ENCODE peak calls at places on chromosomes 12 and 14, in seven cellular contexts. One of them, this sample, is unnamed.
A peak's percentile ranks its signal among the peaks of the same experiment; 100 is the strongest.

GRCh38 chr14:78758333-78758732 is 588.2 kb downstream of the NRXN3 start:
- DNase-seq in right lobe of liver: no peak
- DNase-seq in GM03348: peak; percentile 51
- DNase-seq in brain microvascular endothelial cell: peak; percentile 51
- DNase-seq in Panc1: peak; percentile 25
- DNase-seq in activated naive CD8-positive, alpha-beta T cell treated with anti-CD3 and anti-CD28 coated beads, Interleukin-2, amount 50 U/mL, for 24 hours: no peak
- DNase-seq in CD4-positive, CD25-positive, alpha-beta regulatory T cell: peak; percentile 5
- DNase-seq in this sample: peak; percentile 31

GRCh38 chr14:91750634-91751198 is 18.8 kb upstream of the CATSPERB start:
- DNase-seq in right lobe of liver: no peak
- DNase-seq in GM03348: no peak
- DNase-seq in brain microvascular endothelial cell: no peak
- DNase-seq in Panc1: no peak
- DNase-seq in activated naive CD8-positive, alpha-beta T cell treated with anti-CD3 and anti-CD28 coated beads, Interleukin-2, amount 50 U/mL, for 24 hours: no peak
- DNase-seq in CD4-positive, CD25-positive, alpha-beta regulatory T cell: no peak
- DNase-seq in this sample: no peak

GRCh38 chr12:113135178-113136127 is at the start of gene RASAL1:
- DNase-seq in right lobe of liver: peak; percentile 52
- DNase-seq in GM03348: no peak
- DNase-seq in brain microvascular endothelial cell: no peak
- DNase-seq in Panc1: no peak
- DNase-seq in activated naive CD8-positive, alpha-beta T cell treated with anti-CD3 and anti-CD28 coated beads, Interleukin-2, amount 50 U/mL, for 24 hours: peak; percentile 92
- DNase-seq in CD4-positive, CD25-positive, alpha-beta regulatory T cell: peak; percentile 75
- DNase-seq in this sample: no peak

GRCh38 chr12:53600490-53601295 is 25.5 kb downstream of the ATF7 start:
- DNase-seq in right lobe of liver: no peak
- DNase-seq in GM03348: no peak
- DNase-seq in brain microvascular endothelial cell: no peak
- DNase-seq in Panc1: no peak
- DNase-seq in activated naive CD8-positive, alpha-beta T cell treated with anti-CD3 and anti-CD28 coated beads, Interleukin-2, amount 50 U/mL, for 24 hours: no peak
- DNase-seq in CD4-positive, CD25-positive, alpha-beta regulatory T cell: no peak
- DNase-seq in this sample: no peak

GRCh38 chr14:51448831-51449665 is 202.7 kb upstream of the FRMD6 start:
- DNase-seq in right lobe of liver: peak; percentile 66
- DNase-seq in GM03348: peak; percentile 78
- DNase-seq in brain microvascular endothelial cell: peak; percentile 60
- DNase-seq in Panc1: no peak
- DNase-seq in activated naive CD8-positive, alpha-beta T cell treated with anti-CD3 and anti-CD28 coated beads, Interleukin-2, amount 50 U/mL, for 24 hours: no peak
- DNase-seq in CD4-positive, CD25-positive, alpha-beta regulatory T cell: no peak
- DNase-seq in this sample: peak; percentile 97

GRCh38 chr14:54671537-54671936 is 104.6 kb downstream of the SAMD4A start:
- DNase-seq in right lobe of liver: no peak
- DNase-seq in GM03348: no peak
- DNase-seq in brain microvascular endothelial cell: no peak
- DNase-seq in Panc1: no peak
- DNase-seq in activated naive CD8-positive, alpha-beta T cell treated with anti-CD3 and anti-CD28 coated beads, Interleukin-2, amount 50 U/mL, for 24 hours: no peak
- DNase-seq in CD4-positive, CD25-positive, alpha-beta regulatory T cell: no peak
- DNase-seq in this sample: no peak

GRCh38 chr14:97027256-97027999 is 230.2 kb downstream of the VRK1 start:
- DNase-seq in right lobe of liver: no peak
- DNase-seq in GM03348: no peak
- DNase-seq in brain microvascular endothelial cell: no peak
- DNase-seq in Panc1: no peak
- DNase-seq in activated naive CD8-positive, alpha-beta T cell treated with anti-CD3 and anti-CD28 coated beads, Interleukin-2, amount 50 U/mL, for 24 hours: no peak
- DNase-seq in CD4-positive, CD25-positive, alpha-beta regulatory T cell: no peak
- DNase-seq in this sample: no peak

GRCh38 chr14:70140614-70141013 is 48.1 kb downstream of the SLC8A3 start:
- DNase-seq in right lobe of liver: no peak
- DNase-seq in GM03348: no peak
- DNase-seq in brain microvascular endothelial cell: no peak
- DNase-seq in Panc1: no peak
- DNase-seq in activated naive CD8-positive, alpha-beta T cell treated with anti-CD3 and anti-CD28 coated beads, Interleukin-2, amount 50 U/mL, for 24 hours: no peak
- DNase-seq in CD4-positive, CD25-positive, alpha-beta regulatory T cell: no peak
- DNase-seq in this sample: no peak

GRCh38 chr12:105569886-105570285 is 239.4 kb downstream of the C12orf75 start:
- DNase-seq in right lobe of liver: no peak
- DNase-seq in GM03348: no peak
- DNase-seq in brain microvascular endothelial cell: no peak
- DNase-seq in Panc1: no peak
- DNase-seq in activated naive CD8-positive, alpha-beta T cell treated with anti-CD3 and anti-CD28 coated beads, Interleukin-2, amount 50 U/mL, for 24 hours: no peak
- DNase-seq in CD4-positive, CD25-positive, alpha-beta regulatory T cell: no peak
- DNase-seq in this sample: no peak

GRCh38 chr14:76086636-76087035 is 65.1 kb upstream of the GPATCH2L start:
- DNase-seq in right lobe of liver: no peak
- DNase-seq in GM03348: no peak
- DNase-seq in brain microvascular endothelial cell: no peak
- DNase-seq in Panc1: no peak
- DNase-seq in activated naive CD8-positive, alpha-beta T cell treated with anti-CD3 and anti-CD28 coated beads, Interleukin-2, amount 50 U/mL, for 24 hours: no peak
- DNase-seq in CD4-positive, CD25-positive, alpha-beta regulatory T cell: no peak
- DNase-seq in this sample: no peak

GRCh38 chr14:85453401-85453800 is 76.5 kb upstream of the FLRT2 start:
- DNase-seq in right lobe of liver: no peak
- DNase-seq in GM03348: no peak
- DNase-seq in brain microvascular endothelial cell: no peak
- DNase-seq in Panc1: no peak
- DNase-seq in activated naive CD8-positive, alpha-beta T cell treated with anti-CD3 and anti-CD28 coated beads, Interleukin-2, amount 50 U/mL, for 24 hours: no peak
- DNase-seq in CD4-positive, CD25-positive, alpha-beta regulatory T cell: no peak
- DNase-seq in this sample: no peak

GRCh38 chr12:79674629-79675028 is 16.1 kb downstream of the PAWR start:
- DNase-seq in right lobe of liver: no peak
- DNase-seq in GM03348: peak; percentile 21
- DNase-seq in brain microvascular endothelial cell: peak; percentile 9
- DNase-seq in Panc1: no peak
- DNase-seq in activated naive CD8-positive, alpha-beta T cell treated with anti-CD3 and anti-CD28 coated beads, Interleukin-2, amount 50 U/mL, for 24 hours: no peak
- DNase-seq in CD4-positive, CD25-positive, alpha-beta regulatory T cell: no peak
- DNase-seq in this sample: peak; percentile 49

GRCh38 chr12:27785882-27786570 is 6.0 kb upstream of the MANSC4 start:
- DNase-seq in right lobe of liver: no peak
- DNase-seq in GM03348: no peak
- DNase-seq in brain microvascular endothelial cell: peak; percentile 79
- DNase-seq in Panc1: peak; percentile 68
- DNase-seq in activated naive CD8-positive, alpha-beta T cell treated with anti-CD3 and anti-CD28 coated beads, Interleukin-2, amount 50 U/mL, for 24 hours: no peak
- DNase-seq in CD4-positive, CD25-positive, alpha-beta regulatory T cell: peak; percentile 33
- DNase-seq in this sample: peak; percentile 40

GRCh38 chr14:103686831-103687485 is 28.3 kb downstream of the XRCC3 start:
- DNase-seq in right lobe of liver: no peak
- DNase-seq in GM03348: no peak
- DNase-seq in brain microvascular endothelial cell: peak; percentile 56
- DNase-seq in Panc1: no peak
- DNase-seq in activated naive CD8-positive, alpha-beta T cell treated with anti-CD3 and anti-CD28 coated beads, Interleukin-2, amount 50 U/mL, for 24 hours: no peak
- DNase-seq in CD4-positive, CD25-positive, alpha-beta regulatory T cell: no peak
- DNase-seq in this sample: peak; percentile 13

GRCh38 chr14:75184447-75184846 is 8.0 kb upstream of the TMED10 start:
- DNase-seq in right lobe of liver: no peak
- DNase-seq in GM03348: peak; percentile 51
- DNase-seq in brain microvascular endothelial cell: no peak
- DNase-seq in Panc1: no peak
- DNase-seq in activated naive CD8-positive, alpha-beta T cell treated with anti-CD3 and anti-CD28 coated beads, Interleukin-2, amount 50 U/mL, for 24 hours: no peak
- DNase-seq in CD4-positive, CD25-positive, alpha-beta regulatory T cell: no peak
- DNase-seq in this sample: peak; percentile 74